ENCODE peak calls at places on chromosomes 16 and 17, in five cellular contexts. One of them, this sample, is unnamed.

GRCh38 chr16:19700319-19700781 is 17.7 kb downstream of the KNOP1 start:
- DNase-seq in CD8-positive, alpha-beta T cell: no peak
- DNase-seq in neural crest cell: no peak
- DNase-seq in body of pancreas: no peak
- DNase-seq in activated CD8-positive, alpha-beta T cell treated with anti-CD3 and anti-CD28 coated beads for 36 hours: no peak
- DNase-seq in this sample: no peak

GRCh38 chr16:69179255-69180010 is 7.5 kb upstream of the SNTB2 start:
- DNase-seq in CD8-positive, alpha-beta T cell: no peak
- DNase-seq in neural crest cell: no peak
- DNase-seq in body of pancreas: peak; percentile 94
- DNase-seq in activated CD8-positive, alpha-beta T cell treated with anti-CD3 and anti-CD28 coated beads for 36 hours: no peak
- DNase-seq in this sample: no peak

GRCh38 chr16:67015317-67015731 is 13.6 kb upstream of the CBFB start:
- DNase-seq in CD8-positive, alpha-beta T cell: no peak
- DNase-seq in neural crest cell: no peak
- DNase-seq in body of pancreas: no peak
- DNase-seq in activated CD8-positive, alpha-beta T cell treated with anti-CD3 and anti-CD28 coated beads for 36 hours: peak; percentile 39
- DNase-seq in this sample: peak; percentile 23

GRCh38 chr17:62898239-62898864 is 67.7 kb upstream of the TANC2 start:
- DNase-seq in CD8-positive, alpha-beta T cell: no peak
- DNase-seq in neural crest cell: no peak
- DNase-seq in body of pancreas: no peak
- DNase-seq in activated CD8-positive, alpha-beta T cell treated with anti-CD3 and anti-CD28 coated beads for 36 hours: no peak
- DNase-seq in this sample: no peak

GRCh38 chr16:81869326-81869725 is 90.2 kb downstream of the PLCG2 start:
- DNase-seq in CD8-positive, alpha-beta T cell: no peak
- DNase-seq in neural crest cell: no peak
- DNase-seq in body of pancreas: no peak
- DNase-seq in activated CD8-positive, alpha-beta T cell treated with anti-CD3 and anti-CD28 coated beads for 36 hours: no peak
- DNase-seq in this sample: no peak

GRCh38 chr17:4738136-4739121 is 1.2 kb upstream of the ZMYND15 start:
- DNase-seq in CD8-positive, alpha-beta T cell: peak; percentile 51
- DNase-seq in neural crest cell: no peak
- DNase-seq in body of pancreas: peak; percentile 41
- DNase-seq in activated CD8-positive, alpha-beta T cell treated with anti-CD3 and anti-CD28 coated beads for 36 hours: peak; percentile 27
- DNase-seq in this sample: no peak

GRCh38 chr16:27083861-27084261 is 17.1 kb downstream of the C16orf82 start:
- DNase-seq in CD8-positive, alpha-beta T cell: no peak
- DNase-seq in neural crest cell: peak; percentile 30
- DNase-seq in body of pancreas: no peak
- DNase-seq in activated CD8-positive, alpha-beta T cell treated with anti-CD3 and anti-CD28 coated beads for 36 hours: no peak
- DNase-seq in this sample: no peak

GRCh38 chr17:16430650-16431049 is 15.3 kb downstream of the TRPV2 start:
- DNase-seq in CD8-positive, alpha-beta T cell: no peak
- DNase-seq in neural crest cell: no peak
- DNase-seq in body of pancreas: no peak
- DNase-seq in activated CD8-positive, alpha-beta T cell treated with anti-CD3 and anti-CD28 coated beads for 36 hours: no peak
- DNase-seq in this sample: no peak

GRCh38 chr16:30761928-30762902 is at the start of the genes CFAP119 and RNF40:
- DNase-seq in CD8-positive, alpha-beta T cell: peak; percentile 91
- DNase-seq in neural crest cell: peak; percentile 91
- DNase-seq in body of pancreas: peak; percentile 97
- DNase-seq in activated CD8-positive, alpha-beta T cell treated with anti-CD3 and anti-CD28 coated beads for 36 hours: peak; percentile 97
- DNase-seq in this sample: peak; percentile 99

GRCh38 chr16:1293921-1294656 is 15.3 kb upstream of the UBE2I start:
- DNase-seq in CD8-positive, alpha-beta T cell: no peak
- DNase-seq in neural crest cell: no peak
- DNase-seq in body of pancreas: no peak
- DNase-seq in activated CD8-positive, alpha-beta T cell treated with anti-CD3 and anti-CD28 coated beads for 36 hours: no peak
- DNase-seq in this sample: no peak

GRCh38 chr17:69961488-69962145 is 113.4 kb upstream of the KCNJ16 start:
- DNase-seq in CD8-positive, alpha-beta T cell: no peak
- DNase-seq in neural crest cell: no peak
- DNase-seq in body of pancreas: no peak
- DNase-seq in activated CD8-positive, alpha-beta T cell treated with anti-CD3 and anti-CD28 coated beads for 36 hours: no peak
- DNase-seq in this sample: no peak

GRCh38 chr16:54931757-54932660 is 1.3 kb downstream of the IRX5 start:
- DNase-seq in CD8-positive, alpha-beta T cell: no peak
- DNase-seq in neural crest cell: no peak
- DNase-seq in body of pancreas: no peak
- DNase-seq in activated CD8-positive, alpha-beta T cell treated with anti-CD3 and anti-CD28 coated beads for 36 hours: no peak
- DNase-seq in this sample: peak; percentile 26

GRCh38 chr16:78932395-78932794 is 668.1 kb downstream of the MAF start:
- DNase-seq in CD8-positive, alpha-beta T cell: no peak
- DNase-seq in neural crest cell: no peak
- DNase-seq in body of pancreas: no peak
- DNase-seq in activated CD8-positive, alpha-beta T cell treated with anti-CD3 and anti-CD28 coated beads for 36 hours: no peak
- DNase-seq in this sample: no peak

GRCh38 chr16:27863377-27863776 is 200.1 kb downstream of the GSG1L start:
- DNase-seq in CD8-positive, alpha-beta T cell: no peak
- DNase-seq in neural crest cell: no peak
- DNase-seq in body of pancreas: no peak
- DNase-seq in activated CD8-positive, alpha-beta T cell treated with anti-CD3 and anti-CD28 coated beads for 36 hours: no peak
- DNase-seq in this sample: no peak

GRCh38 chr17:16407911-16408588 is 7.3 kb upstream of the TRPV2 start:
- DNase-seq in CD8-positive, alpha-beta T cell: no peak
- DNase-seq in neural crest cell: no peak
- DNase-seq in body of pancreas: peak; percentile 77
- DNase-seq in activated CD8-positive, alpha-beta T cell treated with anti-CD3 and anti-CD28 coated beads for 36 hours: peak; percentile 51
- DNase-seq in this sample: peak; percentile 89

GRCh38 chr17:20852541-20853370 is 190.1 kb downstream of the USP22 start:
- DNase-seq in CD8-positive, alpha-beta T cell: no peak
- DNase-seq in neural crest cell: peak; percentile 44
- DNase-seq in body of pancreas: peak; percentile 24
- DNase-seq in activated CD8-positive, alpha-beta T cell treated with anti-CD3 and anti-CD28 coated beads for 36 hours: peak; percentile 36
- DNase-seq in this sample: no peak

GRCh38 chr17:80675451-80676095 is 130.9 kb downstream of the RPTOR start:
- DNase-seq in CD8-positive, alpha-beta T cell: no peak
- DNase-seq in neural crest cell: no peak
- DNase-seq in body of pancreas: no peak
- DNase-seq in activated CD8-positive, alpha-beta T cell treated with anti-CD3 and anti-CD28 coated beads for 36 hours: no peak
- DNase-seq in this sample: no peak

GRCh38 chr17:40378966-40379365 is 14.4 kb upstream of the GJD3 start:
- DNase-seq in CD8-positive, alpha-beta T cell: no peak
- DNase-seq in neural crest cell: no peak
- DNase-seq in body of pancreas: no peak
- DNase-seq in activated CD8-positive, alpha-beta T cell treated with anti-CD3 and anti-CD28 coated beads for 36 hours: no peak
- DNase-seq in this sample: no peak

DNA sequence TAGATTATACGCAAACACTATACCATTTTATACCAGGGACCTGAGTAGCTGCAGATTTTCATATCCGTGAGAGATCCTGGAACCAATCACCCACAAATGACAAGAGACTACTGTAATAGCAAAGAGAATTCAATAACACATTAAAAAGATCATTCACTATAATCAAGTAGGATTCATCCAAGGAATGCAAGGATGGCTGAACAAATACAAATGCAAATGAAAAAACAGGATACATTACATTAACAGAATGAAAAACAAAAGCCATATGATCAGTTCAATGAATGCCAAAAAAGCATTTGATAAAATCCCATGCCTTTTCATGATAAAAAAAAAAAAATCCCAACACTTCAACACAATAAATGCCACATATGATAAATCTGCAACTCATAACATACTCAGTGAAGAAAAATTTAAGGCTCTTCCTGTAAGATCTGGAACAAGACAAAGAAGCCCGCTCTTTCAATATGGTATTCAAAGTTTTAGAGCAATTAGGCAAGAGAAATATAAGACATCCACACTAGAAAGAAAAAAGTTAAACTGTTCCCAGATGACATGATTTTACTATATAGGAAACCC is 29.0 kb downstream of the N4BP1 start:
- DNase-seq in CD8-positive, alpha-beta T cell: no peak
- DNase-seq in neural crest cell: no peak
- DNase-seq in body of pancreas: no peak
- DNase-seq in activated CD8-positive, alpha-beta T cell treated with anti-CD3 and anti-CD28 coated beads for 36 hours: no peak
- DNase-seq in this sample: no peak
- TF ChIP-seq CTCF in CD8-positive, alpha-beta T cell: no peak
- TF ChIP-seq CTCF in neural crest cell: no peak
- TF ChIP-seq CTCF in body of pancreas: no peak
- TF ChIP-seq CTCF in activated CD8-positive, alpha-beta T cell treated with anti-CD3 and anti-CD28 coated beads for 36 hours: no peak
- TF ChIP-seq CTCF in this sample: no peak

DNA sequence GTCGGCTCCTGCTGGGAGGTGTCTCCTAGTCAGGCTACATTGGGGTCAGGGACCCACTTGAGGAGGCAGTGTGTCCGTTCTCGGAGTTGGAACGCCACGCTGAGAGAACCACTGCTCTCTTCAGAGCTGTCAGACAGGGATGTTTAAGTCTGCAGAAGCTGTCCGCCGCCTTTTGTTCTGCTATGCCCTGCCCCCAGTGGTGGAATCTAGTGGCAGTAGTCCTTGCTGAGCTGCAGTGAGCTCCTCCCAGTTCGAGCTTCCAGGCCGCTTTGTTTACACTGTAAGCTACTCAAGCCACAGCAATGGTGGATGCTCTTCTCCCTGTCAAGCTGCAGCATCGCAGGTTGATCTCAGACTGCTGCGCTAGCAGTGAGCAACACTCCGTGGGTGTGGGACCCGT is 36.0 kb downstream of the ITFG1 start:
- DNase-seq in CD8-positive, alpha-beta T cell: no peak
- DNase-seq in neural crest cell: peak; percentile 12
- DNase-seq in body of pancreas: no peak
- DNase-seq in activated CD8-positive, alpha-beta T cell treated with anti-CD3 and anti-CD28 coated beads for 36 hours: no peak
- DNase-seq in this sample: no peak
- TF ChIP-seq CTCF in CD8-positive, alpha-beta T cell: no peak
- TF ChIP-seq CTCF in neural crest cell: no peak
- TF ChIP-seq CTCF in body of pancreas: no peak
- TF ChIP-seq CTCF in activated CD8-positive, alpha-beta T cell treated with anti-CD3 and anti-CD28 coated beads for 36 hours: no peak
- TF ChIP-seq CTCF in this sample: no peak

DNA sequence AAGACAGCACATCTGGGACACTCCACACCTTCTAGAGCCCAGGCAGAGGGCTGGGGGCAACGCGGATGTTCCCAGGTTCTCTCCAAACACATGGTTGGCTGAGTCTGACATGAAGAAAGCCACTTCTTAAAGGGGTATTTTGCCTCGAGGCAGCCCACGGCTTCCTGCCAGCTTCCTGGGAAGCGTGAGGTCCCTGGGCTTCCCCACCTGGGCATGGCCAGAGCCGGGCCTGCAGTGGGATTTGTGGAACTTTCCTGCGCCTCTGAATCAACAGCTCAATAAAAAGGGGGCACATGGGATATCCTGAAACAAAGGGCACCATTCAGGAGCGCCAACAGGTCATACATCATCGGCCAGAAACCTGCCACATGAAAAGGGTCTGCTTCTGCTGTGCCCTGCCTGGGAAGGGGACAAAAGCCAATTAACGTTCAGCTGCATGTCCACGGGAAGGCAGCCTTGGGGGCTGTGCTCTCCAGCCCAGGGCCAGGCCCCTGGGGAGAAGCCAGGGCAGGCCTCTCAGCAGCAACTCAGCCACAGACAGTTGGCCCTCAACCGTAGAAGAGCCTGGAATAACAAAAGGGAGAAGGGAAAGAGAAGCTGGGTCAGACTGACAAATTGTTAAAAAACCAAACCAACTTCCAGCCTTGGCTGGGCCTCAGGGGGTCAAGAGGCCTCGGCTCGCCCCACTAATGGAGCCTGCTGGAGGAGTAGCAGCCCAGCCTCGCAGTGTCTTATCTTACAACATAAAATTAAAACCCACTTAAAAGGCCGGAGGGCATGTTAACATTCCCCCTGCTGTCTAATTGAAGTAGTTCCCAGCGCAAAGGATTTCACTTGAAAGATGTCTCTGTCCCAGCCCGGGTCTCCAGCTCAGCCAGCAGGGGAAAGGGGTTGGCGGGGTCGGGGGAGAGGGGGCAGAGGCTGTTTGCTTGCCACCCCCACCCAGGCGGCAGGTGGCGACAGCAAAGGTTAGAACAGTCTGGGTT is 34.2 kb downstream of the TBX4 start:
- DNase-seq in CD8-positive, alpha-beta T cell: no peak
- DNase-seq in neural crest cell: peak; percentile 21
- DNase-seq in body of pancreas: no peak
- DNase-seq in activated CD8-positive, alpha-beta T cell treated with anti-CD3 and anti-CD28 coated beads for 36 hours: no peak
- DNase-seq in this sample: no peak
- TF ChIP-seq CTCF in CD8-positive, alpha-beta T cell: no peak
- TF ChIP-seq CTCF in neural crest cell: peak; percentile 36
- TF ChIP-seq CTCF in body of pancreas: no peak
- TF ChIP-seq CTCF in activated CD8-positive, alpha-beta T cell treated with anti-CD3 and anti-CD28 coated beads for 36 hours: no peak
- TF ChIP-seq CTCF in this sample: no peak

GRCh38 chr16:4097826-4098240 is 18.4 kb downstream of the ADCY9 start:
- DNase-seq in CD8-positive, alpha-beta T cell: no peak
- DNase-seq in neural crest cell: no peak
- DNase-seq in body of pancreas: no peak
- DNase-seq in activated CD8-positive, alpha-beta T cell treated with anti-CD3 and anti-CD28 coated beads for 36 hours: no peak
- DNase-seq in this sample: no peak
- TF ChIP-seq CTCF in CD8-positive, alpha-beta T cell: no peak
- TF ChIP-seq CTCF in neural crest cell: no peak
- TF ChIP-seq CTCF in body of pancreas: no peak
- TF ChIP-seq CTCF in activated CD8-positive, alpha-beta T cell treated with anti-CD3 and anti-CD28 coated beads for 36 hours: no peak
- TF ChIP-seq CTCF in this sample: no peak

GRCh38 chr17:72644481-72644880 is 448.0 kb downstream of the SLC39A11 start:
- DNase-seq in CD8-positive, alpha-beta T cell: no peak
- DNase-seq in neural crest cell: no peak
- DNase-seq in body of pancreas: no peak
- DNase-seq in activated CD8-positive, alpha-beta T cell treated with anti-CD3 and anti-CD28 coated beads for 36 hours: no peak
- DNase-seq in this sample: no peak

GRCh38 chr17:72643575-72644216 is 448.8 kb downstream of the SLC39A11 start:
- DNase-seq in CD8-positive, alpha-beta T cell: no peak
- DNase-seq in neural crest cell: no peak
- DNase-seq in body of pancreas: no peak
- DNase-seq in activated CD8-positive, alpha-beta T cell treated with anti-CD3 and anti-CD28 coated beads for 36 hours: no peak
- DNase-seq in this sample: no peak

GRCh38 chr17:72640415-72641165 is 451.9 kb downstream of the SLC39A11 start:
- DNase-seq in CD8-positive, alpha-beta T cell: no peak
- DNase-seq in neural crest cell: no peak
- DNase-seq in body of pancreas: peak; percentile 81
- DNase-seq in activated CD8-positive, alpha-beta T cell treated with anti-CD3 and anti-CD28 coated beads for 36 hours: no peak
- DNase-seq in this sample: no peak

GRCh38 chr17:72639711-72640110 is 452.8 kb downstream of the SLC39A11 start:
- DNase-seq in CD8-positive, alpha-beta T cell: no peak
- DNase-seq in neural crest cell: no peak
- DNase-seq in body of pancreas: no peak
- DNase-seq in activated CD8-positive, alpha-beta T cell treated with anti-CD3 and anti-CD28 coated beads for 36 hours: no peak
- DNase-seq in this sample: no peak

GRCh38 chr17:72642720-72643119 is 449.8 kb downstream of the SLC39A11 start:
- DNase-seq in CD8-positive, alpha-beta T cell: no peak
- DNase-seq in neural crest cell: no peak
- DNase-seq in body of pancreas: no peak
- DNase-seq in activated CD8-positive, alpha-beta T cell treated with anti-CD3 and anti-CD28 coated beads for 36 hours: no peak
- DNase-seq in this sample: no peak
- TF ChIP-seq CTCF in CD8-positive, alpha-beta T cell: no peak
- TF ChIP-seq CTCF in neural crest cell: no peak
- TF ChIP-seq CTCF in body of pancreas: no peak
- TF ChIP-seq CTCF in activated CD8-positive, alpha-beta T cell treated with anti-CD3 and anti-CD28 coated beads for 36 hours: no peak
- TF ChIP-seq CTCF in this sample: no peak